ENCODE peak calls at places on chromosomes 13 and 19, in seven cellular contexts. One of them, this sample, is unnamed.

GRCh38 chr13:111114362-111115050 is 604 bp upstream of the ARHGEF7 start:
- DNase-seq in CD8-positive, alpha-beta memory T cell: peak; percentile 23
- DNase-seq in gastrocnemius medialis: peak; percentile 36
- DNase-seq in heart right ventricle: peak; percentile 60
- DNase-seq in fibroblast of lung: peak; percentile 36
- DNase-seq in cerebellar cortex: peak; percentile 51
- DNase-seq in HS-27A: no peak
- DNase-seq in this sample: peak; percentile 58

GRCh38 chr19:54541712-54542111 is 31.9 kb upstream of the LILRA2 start:
- DNase-seq in CD8-positive, alpha-beta memory T cell: no peak
- DNase-seq in gastrocnemius medialis: no peak
- DNase-seq in heart right ventricle: no peak
- DNase-seq in fibroblast of lung: no peak
- DNase-seq in cerebellar cortex: no peak
- DNase-seq in HS-27A: no peak
- DNase-seq in this sample: no peak

GRCh38 chr13:78499802-78500201 is 103.5 kb downstream of the POU4F1 start:
- DNase-seq in CD8-positive, alpha-beta memory T cell: no peak
- DNase-seq in gastrocnemius medialis: no peak
- DNase-seq in heart right ventricle: no peak
- DNase-seq in fibroblast of lung: no peak
- DNase-seq in cerebellar cortex: no peak
- DNase-seq in HS-27A: no peak
- DNase-seq in this sample: no peak

GRCh38 chr19:48715681-48716171 is 3.8 kb downstream of the MAMSTR start:
- DNase-seq in CD8-positive, alpha-beta memory T cell: no peak
- DNase-seq in gastrocnemius medialis: no peak
- DNase-seq in heart right ventricle: no peak
- DNase-seq in fibroblast of lung: no peak
- DNase-seq in cerebellar cortex: peak; percentile 46
- DNase-seq in HS-27A: no peak
- DNase-seq in this sample: no peak

GRCh38 chr19:55519461-55520311 is 17.2 kb downstream of the SBK2 start:
- DNase-seq in CD8-positive, alpha-beta memory T cell: no peak
- DNase-seq in gastrocnemius medialis: peak; percentile 65
- DNase-seq in heart right ventricle: no peak
- DNase-seq in fibroblast of lung: peak; percentile 70
- DNase-seq in cerebellar cortex: no peak
- DNase-seq in HS-27A: peak; percentile 53
- DNase-seq in this sample: no peak

GRCh38 chr13:32264407-32264806 is 50.8 kb downstream of the ZAR1L start:
- DNase-seq in CD8-positive, alpha-beta memory T cell: no peak
- DNase-seq in gastrocnemius medialis: no peak
- DNase-seq in heart right ventricle: peak; percentile 69
- DNase-seq in fibroblast of lung: peak; percentile 58
- DNase-seq in cerebellar cortex: peak; percentile 7
- DNase-seq in HS-27A: no peak
- DNase-seq in this sample: no peak

GRCh38 chr19:52070496-52070895 is 21.9 kb upstream of the ZNF432 start:
- DNase-seq in CD8-positive, alpha-beta memory T cell: no peak
- DNase-seq in gastrocnemius medialis: no peak
- DNase-seq in heart right ventricle: no peak
- DNase-seq in fibroblast of lung: peak; percentile 48
- DNase-seq in cerebellar cortex: no peak
- DNase-seq in HS-27A: no peak
- DNase-seq in this sample: no peak

GRCh38 chr13:46575321-46575721 is 22.4 kb downstream of the LRCH1 start:
- DNase-seq in CD8-positive, alpha-beta memory T cell: no peak
- DNase-seq in gastrocnemius medialis: no peak
- DNase-seq in heart right ventricle: no peak
- DNase-seq in fibroblast of lung: peak; percentile 77
- DNase-seq in cerebellar cortex: no peak
- DNase-seq in HS-27A: no peak
- DNase-seq in this sample: no peak

GRCh38 chr13:113433391-113433916 is 19.8 kb downstream of the ADPRHL1 start:
- DNase-seq in CD8-positive, alpha-beta memory T cell: no peak
- DNase-seq in gastrocnemius medialis: no peak
- DNase-seq in heart right ventricle: no peak
- DNase-seq in fibroblast of lung: no peak
- DNase-seq in cerebellar cortex: no peak
- DNase-seq in HS-27A: no peak
- DNase-seq in this sample: no peak

GRCh38 chr19:4140237-4140711 is 13.2 kb upstream of the CREB3L3 start:
- DNase-seq in CD8-positive, alpha-beta memory T cell: peak; percentile 21
- DNase-seq in gastrocnemius medialis: no peak
- DNase-seq in heart right ventricle: no peak
- DNase-seq in fibroblast of lung: peak; percentile 76
- DNase-seq in cerebellar cortex: peak; percentile 70
- DNase-seq in HS-27A: no peak
- DNase-seq in this sample: peak; percentile 72

GRCh38 chr19:39676004-39676403 is 20.3 kb downstream of the LGALS16 start:
- DNase-seq in CD8-positive, alpha-beta memory T cell: no peak
- DNase-seq in gastrocnemius medialis: no peak
- DNase-seq in heart right ventricle: no peak
- DNase-seq in fibroblast of lung: no peak
- DNase-seq in cerebellar cortex: no peak
- DNase-seq in HS-27A: no peak
- DNase-seq in this sample: no peak

GRCh38 chr19:55341191-55342043 is 1.7 kb downstream of the KMT5C start:
- DNase-seq in CD8-positive, alpha-beta memory T cell: peak; percentile 22
- DNase-seq in gastrocnemius medialis: no peak
- DNase-seq in heart right ventricle: peak; percentile 68
- DNase-seq in fibroblast of lung: peak; percentile 44
- DNase-seq in cerebellar cortex: peak; percentile 58
- DNase-seq in HS-27A: no peak
- DNase-seq in this sample: peak; percentile 79

GRCh38 chr19:28948531-28948930 is 264.4 kb downstream of the UQCRFS1 start:
- DNase-seq in CD8-positive, alpha-beta memory T cell: no peak
- DNase-seq in gastrocnemius medialis: no peak
- DNase-seq in heart right ventricle: no peak
- DNase-seq in fibroblast of lung: no peak
- DNase-seq in cerebellar cortex: no peak
- DNase-seq in HS-27A: no peak
- DNase-seq in this sample: no peak

GRCh38 chr13:103351035-103351828 is 285.0 kb upstream of the SLC10A2 start:
- DNase-seq in CD8-positive, alpha-beta memory T cell: no peak
- DNase-seq in gastrocnemius medialis: no peak
- DNase-seq in heart right ventricle: peak; percentile 23
- DNase-seq in fibroblast of lung: peak; percentile 37
- DNase-seq in cerebellar cortex: peak; percentile 15
- DNase-seq in HS-27A: no peak
- DNase-seq in this sample: no peak